ENCODE peak calls at places on chromosome 14, in six cellular contexts. C is IMR-90, G is H9, D is neuronal stem cell, Z is mesenchymal stem cell, S is H1. H is an unnamed sample.
A peak's percentile ranks its signal among the peaks of the same experiment; 100 is the strongest.

GRCh38 chr14:95149441-95149840 is 7.9 kb downstream of the DICER1 start:
- DNase-seq in G (no peak), C (no peak), Z (no peak), D (no peak), S (no peak), H (no peak)

GRCh38 chr14:100401031-100401692 is 78.0 kb downstream of the SLC25A47 start:
- DNase-seq in G (no peak), S (no peak), Z (no peak), C (no peak), D (no peak), H (no peak)

GRCh38 chr14:54566410-54567223 is at the start of gene SAMD4A:
- DNase-seq in G (peak; percentile 74), S (peak; percentile 75), D (peak; percentile 74), Z (peak; percentile 91), C (peak; percentile 86), H (peak; percentile 62)

GRCh38 chr14:99234982-99235491 is 37.0 kb downstream of the BCL11B start:
- DNase-seq in Z (no peak), G (peak; percentile 92), D (peak; percentile 57), S (peak; percentile 79), C (no peak), H (peak; percentile 37)

GRCh38 chr14:71554959-71555612 is 377.1 kb upstream of the RGS6 start:
- DNase-seq in S (no peak), G (no peak), Z (peak; percentile 11), C (no peak), D (no peak), H (no peak)

GRCh38 chr14:106843951-106844483 is 1317.6 kb downstream of the TMEM121 start:
- DNase-seq in D (no peak), Z (no peak), C (no peak), G (no peak), S (no peak), H (peak; percentile 18)

GRCh38 chr14:74281069-74281468 is 21.7 kb downstream of the ABCD4 start:
- DNase-seq in C (no peak), S (no peak), Z (no peak), G (no peak), D (no peak), H (no peak)

GRCh38 chr14:35847636-35848035 is 21.5 kb downstream of the BRMS1L start:
- DNase-seq in C (no peak), D (no peak), S (no peak), Z (no peak), G (no peak), H (no peak)

GRCh38 chr14:71703477-71703876 is 228.8 kb upstream of the RGS6 start:
- DNase-seq in Z (peak; percentile 12), C (peak; percentile 76), S (no peak), G (no peak), D (no peak), H (no peak)

GRCh38 chr14:68943107-68943506 is 36.0 kb downstream of the ACTN1 start:
- DNase-seq in D (no peak), S (no peak), C (peak; percentile 38), G (no peak), Z (no peak), H (peak; percentile 63)

GRCh38 chr14:89041245-89041585 is 216.8 kb downstream of the TTC8 start:
- DNase-seq in D (no peak), S (no peak), C (no peak), G (no peak), Z (no peak), H (peak; percentile 30)

GRCh38 chr14:101823511-101824120 is 62.1 kb downstream of the PPP2R5C start:
- DNase-seq in S (no peak), G (no peak), Z (peak; percentile 70), D (no peak), C (no peak), H (no peak)

GRCh38 chr14:22333408-22334274 is 255.4 kb downstream of the DAD1 start:
- DNase-seq in S (no peak), Z (peak; percentile 91), G (no peak), C (peak; percentile 68), D (no peak), H (peak; percentile 67)

DNA sequence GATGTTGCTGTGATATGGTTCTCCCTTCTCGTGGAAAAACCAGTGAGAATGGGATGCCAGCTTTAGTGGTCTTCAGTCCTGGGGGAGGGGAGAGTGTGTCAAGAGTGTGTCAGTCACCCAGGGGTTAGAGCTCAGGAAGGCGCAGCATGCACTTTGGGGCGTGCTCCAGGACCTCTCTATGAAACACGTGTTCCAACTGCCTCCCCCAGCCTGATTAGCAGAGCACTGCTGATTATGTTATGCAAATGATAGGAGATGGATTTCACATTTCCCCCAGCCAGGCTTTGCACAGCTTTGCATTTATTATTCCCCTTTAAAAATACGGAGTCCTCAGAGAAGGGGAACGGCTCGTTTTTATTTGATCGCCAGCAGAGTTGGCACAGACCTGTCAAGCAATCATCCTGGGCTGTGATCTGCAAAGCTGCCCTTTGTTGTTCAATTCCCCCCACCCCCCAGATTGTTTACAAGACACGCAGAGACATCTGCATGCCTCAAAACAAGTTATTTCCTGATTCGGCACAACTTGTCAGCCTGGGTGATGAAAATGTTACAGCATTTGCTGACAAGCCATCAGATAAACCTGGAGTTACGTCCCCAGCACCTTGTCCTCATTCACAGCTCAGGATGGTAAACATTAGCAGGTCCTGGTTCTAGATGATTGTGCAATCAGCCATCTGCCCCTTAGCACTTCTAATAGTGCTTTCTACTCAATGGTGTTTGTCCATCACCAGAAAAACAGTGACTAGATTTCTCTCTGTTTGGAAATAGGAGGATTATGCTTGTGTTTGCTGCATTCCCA is 196.5 kb downstream of the NOVA1 start:
- DNase-seq in G (no peak), C (no peak), Z (no peak), D (no peak), S (no peak), H (no peak)
- H3K14ac ChIP-seq in G (no peak overlapping the region), C (no peak overlapping the region), Z (no peak overlapping the region), D (no peak overlapping the region), S (no peak overlapping the region), H (no peak overlapping the region)

DNA sequence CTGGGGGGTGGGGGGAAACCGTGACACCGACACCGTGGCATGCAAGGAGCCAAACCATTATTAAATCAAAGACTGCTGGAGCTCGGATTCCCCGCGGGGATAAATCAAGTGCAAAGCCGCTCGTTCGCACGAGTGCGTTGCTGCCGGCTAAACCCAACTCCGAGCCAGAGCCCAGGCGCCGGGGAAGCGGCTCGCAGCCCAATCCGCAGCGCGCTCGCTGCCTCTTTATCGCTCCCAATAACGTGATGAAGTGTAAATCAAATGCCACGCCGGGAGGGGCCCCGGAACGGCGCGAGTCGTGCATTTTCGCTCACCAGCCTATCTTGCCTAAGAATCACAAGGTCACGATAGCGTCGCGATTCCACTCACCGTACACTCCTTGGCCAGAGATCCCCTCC is 1.3 kb downstream of the MDGA2 start:
- DNase-seq in C (no peak), D (no peak), S (peak; percentile 64), G (peak; percentile 38), Z (peak; percentile 41), H (no peak)
- H3K14ac ChIP-seq in C (no peak overlapping the region), D (peak overlapping the region; percentile 71), S (no peak overlapping the region), G (no peak overlapping the region), Z (no peak overlapping the region), H (no peak overlapping the region)

GRCh38 chr14:36986407-36986806 is 186.0 kb downstream of the SLC25A21 start:
- DNase-seq in C (no peak), Z (no peak), S (no peak), D (no peak), G (no peak), H (no peak)

GRCh38 chr14:36988989-36989388 is 183.4 kb downstream of the SLC25A21 start:
- DNase-seq in D (no peak), C (no peak), S (no peak), Z (no peak), G (no peak), H (no peak)

GRCh38 chr14:36988568-36988967 is 183.8 kb downstream of the SLC25A21 start:
- DNase-seq in S (no peak), G (no peak), Z (peak; percentile 28), C (peak; percentile 67), D (no peak), H (no peak)
- H3K14ac ChIP-seq in S (no peak overlapping the region), G (no peak overlapping the region), Z (no peak overlapping the region), C (no peak overlapping the region), D (no peak overlapping the region), H (no peak overlapping the region)

GRCh38 chr14:105399441-105399775 is 1.1 kb downstream of the TEX22 start:
- DNase-seq in Z (no peak), G (no peak), C (no peak), D (no peak), S (no peak), H (no peak)

GRCh38 chr14:105397350-105397931 is 897 bp upstream of the TEX22 start:
- DNase-seq in Z (no peak), C (no peak), S (no peak), D (no peak), G (no peak), H (no peak)

GRCh38 chr14:105400016-105400415 is 1.7 kb downstream of the TEX22 start:
- DNase-seq in G (no peak), Z (no peak), C (no peak), S (no peak), D (no peak), H (no peak)

GRCh38 chr14:105398044-105398725 is at the start of gene TEX22:
- DNase-seq in C (peak; percentile 64), S (peak; percentile 95), D (peak; percentile 39), G (peak; percentile 77), Z (peak; percentile 65), H (peak; percentile 66)

DNA sequence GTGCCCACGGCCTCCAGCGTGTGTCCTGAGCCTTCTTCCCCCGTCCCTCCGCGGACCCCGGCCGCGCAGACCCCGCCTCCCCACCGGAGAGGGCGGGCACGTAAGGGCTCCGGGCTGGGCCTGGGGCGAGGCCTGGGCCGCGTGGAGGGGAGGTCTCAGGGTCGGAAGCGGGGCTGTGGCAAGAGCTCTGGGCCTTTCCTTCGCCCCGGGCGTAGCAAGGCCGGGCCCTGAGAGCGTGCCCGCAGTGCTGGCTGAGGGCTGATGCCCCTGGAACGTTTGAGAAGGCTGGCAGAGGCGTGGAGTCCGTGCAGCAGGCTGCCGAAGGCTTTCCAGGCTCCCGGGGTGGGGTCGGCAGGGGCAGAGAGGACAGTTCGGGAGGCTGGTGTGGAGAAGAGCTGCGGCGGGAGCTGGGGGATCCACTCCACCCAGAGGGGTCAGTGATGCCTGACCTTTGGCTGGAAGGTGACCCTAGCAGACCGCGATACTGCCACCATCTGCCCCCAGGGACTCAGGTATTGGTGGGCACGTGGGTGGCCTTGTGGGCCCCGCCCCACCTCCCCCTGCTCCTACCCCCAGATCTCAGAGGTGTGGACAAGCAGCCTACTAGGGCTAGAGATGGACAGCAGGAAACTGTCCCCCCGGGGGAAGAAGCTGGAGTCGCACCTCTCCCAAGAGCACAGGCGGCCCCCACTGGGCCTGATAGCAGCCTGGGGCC is 545 bp downstream of the TEX22 start:
- DNase-seq in D (no peak), S (peak; percentile 69), G (peak; percentile 51), Z (no peak), C (peak; percentile 11), H (peak; percentile 37)
- H3K14ac ChIP-seq in D (peak overlapping the region; percentile 75), S (no peak overlapping the region), G (peak overlapping the region; percentile 85), Z (peak overlapping the region; percentile 87), C (peak overlapping the region; percentile 91), H (peak overlapping the region; percentile 95)

GRCh38 chr14:96267336-96267735 is 11.3 kb downstream of the BDKRB1 start:
- DNase-seq in S (no peak), C (peak; percentile 91), D (no peak), Z (peak; percentile 56), G (peak; percentile 16), H (peak; percentile 29)
- H3K14ac ChIP-seq in S (no peak overlapping the region), C (peak overlapping the region; percentile 68), D (no peak overlapping the region), Z (no peak overlapping the region), G (no peak overlapping the region), H (peak overlapping the region; percentile 37)

DNA sequence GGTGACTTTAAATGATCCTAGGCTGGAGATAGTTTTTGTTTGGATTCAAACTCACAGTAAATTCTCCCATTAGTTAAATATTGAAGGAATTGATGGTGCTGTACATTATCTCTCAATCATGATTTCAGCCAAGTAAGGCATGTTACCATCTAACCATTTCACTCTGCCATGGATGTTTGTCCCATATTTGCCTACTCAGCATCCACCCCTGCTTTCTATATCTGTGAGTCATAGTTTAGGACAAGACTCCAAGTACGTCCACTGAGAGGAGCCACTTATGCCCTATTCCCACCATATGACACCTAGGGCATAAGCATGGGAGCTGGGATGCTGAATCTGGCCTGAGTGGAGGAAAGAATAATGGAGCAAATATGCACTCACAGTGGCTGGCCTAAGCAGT is 155.2 kb downstream of the RPL10L start:
- DNase-seq in Z (no peak), G (no peak), D (no peak), S (no peak), C (no peak), H (no peak)
- H3K14ac ChIP-seq in Z (no peak overlapping the region), G (no peak overlapping the region), D (no peak overlapping the region), S (no peak overlapping the region), C (no peak overlapping the region), H (no peak overlapping the region)